ENCODE peak calls at places on chromosomes 6 and 20, in nine cellular contexts. One of them, this sample, is unnamed.

GRCh38 chr20:48986899-48987298 is 59.2 kb upstream of the CSE1L start:
- DNase-seq in stimulated activated CD4-positive, alpha-beta T cell treated with anti-CD3 and anti-CD28 coated beads, Interleukin-15, amount 100 ng/mL, for 24 hours: no peak
- DNase-seq in activated CD4-positive, alpha-beta memory T cell treated with anti-CD3 and anti-CD28 coated beads for 36 hours: no peak
- DNase-seq in AG09309: no peak
- DNase-seq in effector memory CD8-positive, alpha-beta T cell: no peak
- DNase-seq in epithelial cell of esophagus: peak
- DNase-seq in NCI-H748 treated with DMSO at 0.1 percent for 48 hours: peak
- DNase-seq in G401: peak
- DNase-seq in ACHN: peak
- DNase-seq in this sample: peak

GRCh38 chr6:158165919-158166416 is 2.1 kb downstream of the SERAC1 start:
- DNase-seq in stimulated activated CD4-positive, alpha-beta T cell treated with anti-CD3 and anti-CD28 coated beads, Interleukin-15, amount 100 ng/mL, for 24 hours: no peak
- DNase-seq in activated CD4-positive, alpha-beta memory T cell treated with anti-CD3 and anti-CD28 coated beads for 36 hours: no peak
- DNase-seq in AG09309: no peak
- DNase-seq in effector memory CD8-positive, alpha-beta T cell: no peak
- DNase-seq in epithelial cell of esophagus: no peak
- DNase-seq in NCI-H748 treated with DMSO at 0.1 percent for 48 hours: no peak
- DNase-seq in G401: no peak
- DNase-seq in ACHN: no peak
- DNase-seq in this sample: no peak

GRCh38 chr6:138480279-138480949 is 18.9 kb downstream of the NHSL1 start:
- DNase-seq in stimulated activated CD4-positive, alpha-beta T cell treated with anti-CD3 and anti-CD28 coated beads, Interleukin-15, amount 100 ng/mL, for 24 hours: no peak
- DNase-seq in activated CD4-positive, alpha-beta memory T cell treated with anti-CD3 and anti-CD28 coated beads for 36 hours: no peak
- DNase-seq in AG09309: no peak
- DNase-seq in effector memory CD8-positive, alpha-beta T cell: no peak
- DNase-seq in epithelial cell of esophagus: no peak
- DNase-seq in NCI-H748 treated with DMSO at 0.1 percent for 48 hours: no peak
- DNase-seq in G401: no peak
- DNase-seq in ACHN: no peak
- DNase-seq in this sample: no peak

GRCh38 chr6:167941822-167942221 is 55.6 kb upstream of the KIF25 start:
- DNase-seq in stimulated activated CD4-positive, alpha-beta T cell treated with anti-CD3 and anti-CD28 coated beads, Interleukin-15, amount 100 ng/mL, for 24 hours: no peak
- DNase-seq in activated CD4-positive, alpha-beta memory T cell treated with anti-CD3 and anti-CD28 coated beads for 36 hours: no peak
- DNase-seq in AG09309: no peak
- DNase-seq in effector memory CD8-positive, alpha-beta T cell: no peak
- DNase-seq in epithelial cell of esophagus: no peak
- DNase-seq in NCI-H748 treated with DMSO at 0.1 percent for 48 hours: no peak
- DNase-seq in G401: no peak
- DNase-seq in ACHN: no peak
- DNase-seq in this sample: no peak

GRCh38 chr6:21785162-21785561 is 191.6 kb downstream of the SOX4 start:
- DNase-seq in stimulated activated CD4-positive, alpha-beta T cell treated with anti-CD3 and anti-CD28 coated beads, Interleukin-15, amount 100 ng/mL, for 24 hours: no peak
- DNase-seq in activated CD4-positive, alpha-beta memory T cell treated with anti-CD3 and anti-CD28 coated beads for 36 hours: no peak
- DNase-seq in AG09309: no peak
- DNase-seq in effector memory CD8-positive, alpha-beta T cell: no peak
- DNase-seq in epithelial cell of esophagus: no peak
- DNase-seq in NCI-H748 treated with DMSO at 0.1 percent for 48 hours: no peak
- DNase-seq in G401: no peak
- DNase-seq in ACHN: no peak
- DNase-seq in this sample: no peak

GRCh38 chr6:144259988-144260387 is 25.1 kb upstream of the UTRN start:
- DNase-seq in stimulated activated CD4-positive, alpha-beta T cell treated with anti-CD3 and anti-CD28 coated beads, Interleukin-15, amount 100 ng/mL, for 24 hours: no peak
- DNase-seq in activated CD4-positive, alpha-beta memory T cell treated with anti-CD3 and anti-CD28 coated beads for 36 hours: no peak
- DNase-seq in AG09309: peak
- DNase-seq in effector memory CD8-positive, alpha-beta T cell: no peak
- DNase-seq in epithelial cell of esophagus: no peak
- DNase-seq in NCI-H748 treated with DMSO at 0.1 percent for 48 hours: no peak
- DNase-seq in G401: no peak
- DNase-seq in ACHN: no peak
- DNase-seq in this sample: no peak

GRCh38 chr20:62318411-62319345 is 15.9 kb downstream of the ADRM1 start:
- DNase-seq in stimulated activated CD4-positive, alpha-beta T cell treated with anti-CD3 and anti-CD28 coated beads, Interleukin-15, amount 100 ng/mL, for 24 hours: no peak
- DNase-seq in activated CD4-positive, alpha-beta memory T cell treated with anti-CD3 and anti-CD28 coated beads for 36 hours: peak
- DNase-seq in AG09309: no peak
- DNase-seq in effector memory CD8-positive, alpha-beta T cell: no peak
- DNase-seq in epithelial cell of esophagus: peak
- DNase-seq in NCI-H748 treated with DMSO at 0.1 percent for 48 hours: no peak
- DNase-seq in G401: no peak
- DNase-seq in ACHN: no peak
- DNase-seq in this sample: no peak

GRCh38 chr6:170423030-170423429 is 116.5 kb downstream of the FAM120B start:
- DNase-seq in stimulated activated CD4-positive, alpha-beta T cell treated with anti-CD3 and anti-CD28 coated beads, Interleukin-15, amount 100 ng/mL, for 24 hours: no peak
- DNase-seq in activated CD4-positive, alpha-beta memory T cell treated with anti-CD3 and anti-CD28 coated beads for 36 hours: no peak
- DNase-seq in AG09309: no peak
- DNase-seq in effector memory CD8-positive, alpha-beta T cell: no peak
- DNase-seq in epithelial cell of esophagus: no peak
- DNase-seq in NCI-H748 treated with DMSO at 0.1 percent for 48 hours: no peak
- DNase-seq in G401: no peak
- DNase-seq in ACHN: no peak
- DNase-seq in this sample: no peak

GRCh38 chr6:49541936-49542335 is 8.5 kb upstream of the C6orf141 start:
- DNase-seq in stimulated activated CD4-positive, alpha-beta T cell treated with anti-CD3 and anti-CD28 coated beads, Interleukin-15, amount 100 ng/mL, for 24 hours: no peak
- DNase-seq in activated CD4-positive, alpha-beta memory T cell treated with anti-CD3 and anti-CD28 coated beads for 36 hours: no peak
- DNase-seq in AG09309: no peak
- DNase-seq in effector memory CD8-positive, alpha-beta T cell: no peak
- DNase-seq in epithelial cell of esophagus: peak
- DNase-seq in NCI-H748 treated with DMSO at 0.1 percent for 48 hours: no peak
- DNase-seq in G401: no peak
- DNase-seq in ACHN: no peak
- DNase-seq in this sample: no peak

GRCh38 chr6:166541876-166542579 is 44.5 kb downstream of the RAMACL start:
- DNase-seq in stimulated activated CD4-positive, alpha-beta T cell treated with anti-CD3 and anti-CD28 coated beads, Interleukin-15, amount 100 ng/mL, for 24 hours: no peak
- DNase-seq in activated CD4-positive, alpha-beta memory T cell treated with anti-CD3 and anti-CD28 coated beads for 36 hours: peak
- DNase-seq in AG09309: no peak
- DNase-seq in effector memory CD8-positive, alpha-beta T cell: no peak
- DNase-seq in epithelial cell of esophagus: no peak
- DNase-seq in NCI-H748 treated with DMSO at 0.1 percent for 48 hours: no peak
- DNase-seq in G401: no peak
- DNase-seq in ACHN: no peak
- DNase-seq in this sample: no peak

GRCh38 chr20:60209048-60209447 is 250.8 kb downstream of the CDH26 start:
- DNase-seq in stimulated activated CD4-positive, alpha-beta T cell treated with anti-CD3 and anti-CD28 coated beads, Interleukin-15, amount 100 ng/mL, for 24 hours: no peak
- DNase-seq in activated CD4-positive, alpha-beta memory T cell treated with anti-CD3 and anti-CD28 coated beads for 36 hours: no peak
- DNase-seq in AG09309: no peak
- DNase-seq in effector memory CD8-positive, alpha-beta T cell: no peak
- DNase-seq in epithelial cell of esophagus: no peak
- DNase-seq in NCI-H748 treated with DMSO at 0.1 percent for 48 hours: no peak
- DNase-seq in G401: no peak
- DNase-seq in ACHN: no peak
- DNase-seq in this sample: no peak

GRCh38 chr6:161013697-161014096 is 22.1 kb downstream of the MAP3K4 start:
- DNase-seq in stimulated activated CD4-positive, alpha-beta T cell treated with anti-CD3 and anti-CD28 coated beads, Interleukin-15, amount 100 ng/mL, for 24 hours: no peak
- DNase-seq in activated CD4-positive, alpha-beta memory T cell treated with anti-CD3 and anti-CD28 coated beads for 36 hours: no peak
- DNase-seq in AG09309: no peak
- DNase-seq in effector memory CD8-positive, alpha-beta T cell: no peak
- DNase-seq in epithelial cell of esophagus: no peak
- DNase-seq in NCI-H748 treated with DMSO at 0.1 percent for 48 hours: no peak
- DNase-seq in G401: no peak
- DNase-seq in ACHN: no peak
- DNase-seq in this sample: no peak

GRCh38 chr6:62217866-62218265 is 68.2 kb downstream of the KHDRBS2 start:
- DNase-seq in stimulated activated CD4-positive, alpha-beta T cell treated with anti-CD3 and anti-CD28 coated beads, Interleukin-15, amount 100 ng/mL, for 24 hours: no peak
- DNase-seq in activated CD4-positive, alpha-beta memory T cell treated with anti-CD3 and anti-CD28 coated beads for 36 hours: no peak
- DNase-seq in AG09309: no peak
- DNase-seq in effector memory CD8-positive, alpha-beta T cell: no peak
- DNase-seq in epithelial cell of esophagus: no peak
- DNase-seq in NCI-H748 treated with DMSO at 0.1 percent for 48 hours: no peak
- DNase-seq in G401: no peak
- DNase-seq in ACHN: no peak
- DNase-seq in this sample: no peak

GRCh38 chr6:71724456-71725180 is 161.7 kb upstream of the RIMS1 start:
- DNase-seq in stimulated activated CD4-positive, alpha-beta T cell treated with anti-CD3 and anti-CD28 coated beads, Interleukin-15, amount 100 ng/mL, for 24 hours: no peak
- DNase-seq in activated CD4-positive, alpha-beta memory T cell treated with anti-CD3 and anti-CD28 coated beads for 36 hours: no peak
- DNase-seq in AG09309: no peak
- DNase-seq in effector memory CD8-positive, alpha-beta T cell: no peak
- DNase-seq in epithelial cell of esophagus: no peak
- DNase-seq in NCI-H748 treated with DMSO at 0.1 percent for 48 hours: no peak
- DNase-seq in G401: peak
- DNase-seq in ACHN: no peak
- DNase-seq in this sample: no peak